ENCODE peak calls at places on chromosomes 7 and 10, in five cellular contexts. P, C, H, Z and Y are unnamed samples.

GRCh38 chr7:3762146-3762831 is 461.2 kb downstream of the SDK1 start:
- DNase-seq in P (no peak), C (no peak), H (no peak), Z (no peak), Y (no peak)

GRCh38 chr7:7100432-7100849 is 81.9 kb upstream of the C1GALT1 start:
- DNase-seq in P (no peak), C (no peak), H (no peak), Z (peak; percentile 22), Y (no peak)

GRCh38 chr7:44534501-44534900 is 6.6 kb downstream of the NPC1L1 start:
- DNase-seq in P (no peak), C (peak; percentile 58), H (peak; percentile 43), Z (peak; percentile 46), Y (no peak)

GRCh38 chr10:103481974-103482531 is 3.0 kb upstream of the CALHM3 start:
- DNase-seq in P (no peak), C (peak; percentile 29), H (peak; percentile 87), Z (peak; percentile 85), Y (no peak)

GRCh38 chr10:122516733-122517132 is 43.8 kb upstream of the DMBT1 start:
- DNase-seq in P (no peak), C (no peak), H (no peak), Z (no peak), Y (no peak)

GRCh38 chr7:18873674-18874341 is 243.6 kb downstream of the TWIST1 start:
- DNase-seq in P (no peak), C (no peak), H (no peak), Z (peak; percentile 50), Y (no peak)

GRCh38 chr10:660980-661890 is 28.2 kb downstream of the DIP2C start:
- DNase-seq in P (peak; percentile 68), C (no peak), H (no peak), Z (no peak), Y (peak; percentile 70)

GRCh38 chr7:37853468-37853867 is 5.1 kb downstream of the NME8 start:
- DNase-seq in P (no peak), C (no peak), H (peak; percentile 13), Z (peak; percentile 12), Y (no peak)

GRCh38 chr7:130913721-130914588 is 179.9 kb upstream of the KLF14 start:
- DNase-seq in P (no peak), C (no peak), H (no peak), Z (no peak), Y (no peak)

GRCh38 chr7:77753173-77753572 is 45.1 kb downstream of the TMEM60 start:
- DNase-seq in P (no peak), C (no peak), H (no peak), Z (no peak), Y (no peak)

GRCh38 chr7:5827755-5828154 is 46.3 kb upstream of the RNF216 start:
- DNase-seq in P (no peak), C (peak; percentile 44), H (peak; percentile 16), Z (peak; percentile 7), Y (no peak)

GRCh38 chr10:131237991-131238651 is 73.4 kb downstream of the TCERG1L start:
- DNase-seq in P (no peak), C (no peak), H (no peak), Z (no peak), Y (no peak)

GRCh38 chr7:36272567-36273269 is 116.9 kb upstream of the ANLN start:
- DNase-seq in P (peak; percentile 22), C (no peak), H (no peak), Z (no peak), Y (no peak)

GRCh38 chr10:49010295-49010694 is 70.7 kb upstream of the LRRC18 start:
- DNase-seq in P (no peak), C (no peak), H (no peak), Z (no peak), Y (no peak)

GRCh38 chr7:27110977-27111752 is 8.7 kb upstream of the HOXA2 start:
- DNase-seq in P (peak; percentile 85), C (no peak), H (no peak), Z (no peak), Y (no peak)

GRCh38 chr7:132326878-132327589 is 249.2 kb downstream of the PLXNA4 start:
- DNase-seq in P (no peak), C (no peak), H (no peak), Z (no peak), Y (no peak)

GRCh38 chr7:108103566-108104298 is 26.4 kb downstream of the LAMB4 start:
- DNase-seq in P (no peak), C (no peak), H (no peak), Z (peak; percentile 77), Y (no peak)

GRCh38 chr7:362416-363096 is 72.6 kb downstream of the FOXL3 start:
- DNase-seq in P (peak; percentile 63), C (peak; percentile 45), H (no peak), Z (peak; percentile 59), Y (peak; percentile 79)

GRCh38 chr10:43110318-43111071 is 27.8 kb upstream of the CSGALNACT2 start:
- DNase-seq in P (no peak), C (no peak), H (no peak), Z (peak; percentile 86), Y (peak; percentile 68)

GRCh38 chr7:4818000-4818794 is 42.8 kb downstream of the AP5Z1 start:
- DNase-seq in P (no peak), C (no peak), H (no peak), Z (peak; percentile 12), Y (peak; percentile 79)

GRCh38 chr10:60733189-60733815 is 45.0 kb upstream of the CDK1 start:
- DNase-seq in P (no peak), C (peak; percentile 51), H (peak; percentile 39), Z (peak; percentile 25), Y (peak; percentile 76)

GRCh38 chr7:101858437-101859385 is 41.3 kb downstream of the CUX1 start:
- DNase-seq in P (peak; percentile 48), C (no peak), H (no peak), Z (no peak), Y (no peak)

GRCh38 chr10:115141254-115141653 is 48.1 kb downstream of the ATRNL1 start:
- DNase-seq in P (no peak), C (no peak), H (peak; percentile 15), Z (peak; percentile 29), Y (no peak)

GRCh38 chr7:143380264-143380645 is 890 bp upstream of the ZYX start:
- DNase-seq in P (peak; percentile 94), C (peak; percentile 86), H (peak; percentile 61), Z (peak; percentile 92), Y (peak; percentile 97)